ENCODE peak calls at places on chromosomes 16 and 17, in nine cellular contexts. O is mesenchymal stem cell; W is endodermal cell; X is brain microvascular endothelial cell; V is CD8-positive, alpha-beta T cell; G is BJ; J is Peyer's patch; R is CD8-positive, alpha-beta memory T cell; Z is Karpas-422. B is an unnamed sample. For H3K36me3 and H3K27me3, the result is how much of the 10 kb centered on the place peaks cover.

GRCh38 chr16:1612320-1613111 is at the start of gene CRAMP1:
- DNase-seq in R (no peak), X (peak), W (peak), O (peak), Z (peak), J (no peak), V (no peak), G (no peak), B (no peak)

GRCh38 chr16:72913551-72913950 is 134.4 kb downstream of the ZFHX3 start:
- DNase-seq in G (no peak), V (no peak), Z (no peak), J (no peak), X (no peak), W (no peak), O (no peak), R (no peak), B (no peak)

GRCh38 chr16:11273721-11274324 is 394 bp upstream of the PRM3 start:
- DNase-seq in R (no peak), G (no peak), V (no peak), J (no peak), O (peak), X (no peak), Z (no peak), W (no peak), B (peak)

GRCh38 chr17:82126479-82127314 is 28.7 kb upstream of the FASN start:
- DNase-seq in G (no peak), V (peak), X (no peak), W (no peak), J (peak), R (peak), Z (no peak), O (no peak), B (peak)

GRCh38 chr16:85231959-85232358 is 119.7 kb upstream of the CIBAR2 start:
- DNase-seq in J (no peak), V (no peak), R (no peak), X (no peak), O (no peak), W (no peak), Z (no peak), G (no peak), B (no peak)

GRCh38 chr16:931171-931570 is 39.6 kb downstream of the LMF1 start:
- DNase-seq in W (no peak), X (no peak), Z (no peak), G (no peak), O (no peak), V (no peak), J (no peak), R (no peak), B (no peak)

GRCh38 chr17:11944587-11944986 is 52.7 kb downstream of the ZNF18 start:
- DNase-seq in J (no peak), Z (no peak), G (no peak), R (no peak), V (no peak), O (no peak), W (no peak), X (no peak), B (no peak)

GRCh38 chr16:86066755-86067154 is 167.8 kb downstream of the IRF8 start:
- DNase-seq in W (no peak), Z (no peak), X (no peak), R (no peak), V (no peak), O (no peak), G (no peak), J (no peak), B (no peak)

GRCh38 chr16:19071811-19072777 is 4.7 kb downstream of the COQ7 start:
- DNase-seq in V (peak), J (peak), Z (peak), X (peak), G (no peak), R (peak), W (peak), O (peak), B (peak)

GRCh38 chr17:28372945-28373274 is 1.4 kb downstream of the SARM1 start:
- DNase-seq in Z (peak), R (no peak), V (no peak), W (no peak), J (no peak), X (no peak), G (no peak), O (no peak), B (no peak)

GRCh38 chr16:9666834-9667480 is 515.3 kb downstream of the GRIN2A start:
- DNase-seq in Z (no peak), X (no peak), W (no peak), O (no peak), V (no peak), G (no peak), R (no peak), J (no peak), B (no peak)

GRCh38 chr16:16042076-16042475 is 92.7 kb downstream of the ABCC1 start:
- DNase-seq in O (peak), J (no peak), W (no peak), Z (no peak), V (no peak), X (peak), R (no peak), G (peak), B (no peak)

GRCh38 chr17:63452091-63452978 is 6.2 kb upstream of the CYB561 start:
- DNase-seq in G (no peak), Z (no peak), J (no peak), V (no peak), X (no peak), R (no peak), W (no peak), O (no peak), B (peak)

GRCh38 chr16:80006175-80006895 is 405.8 kb upstream of the MAF start:
- DNase-seq in J (no peak), R (no peak), W (no peak), Z (no peak), X (peak), V (no peak), O (peak), G (no peak), B (no peak)

GRCh38 chr17:27810902-27811557 is 10.7 kb upstream of the NOS2 start:
- DNase-seq in X (no peak), G (no peak), V (no peak), J (no peak), R (no peak), O (peak), W (no peak), Z (no peak), B (no peak)

GRCh38 chr16:89918453-89919347 is at the start of gene MC1R:
- DNase-seq in X (peak), W (peak), G (no peak), O (peak), V (no peak), Z (peak), J (peak), R (no peak), B (peak)

GRCh38 chr17:50221500-50222480 is 20.4 kb upstream of the COL1A1 start:
- DNase-seq in O (peak), X (no peak), J (no peak), W (peak), R (no peak), G (no peak), Z (no peak), V (no peak), B (peak)

GRCh38 chr16:84065536-84066132 is 23.0 kb upstream of the SLC38A8 start:
- DNase-seq in Z (peak), V (no peak), W (peak), X (peak), O (peak), G (no peak), J (peak), R (no peak), B (peak)

GRCh38 chr17:17027442-17028058 is 14.7 kb upstream of the MPRIP start:
- DNase-seq in W (no peak), R (no peak), O (no peak), Z (no peak), V (no peak), J (no peak), G (no peak), X (no peak), B (no peak)

GRCh38 chr16:67022531-67023214 is 6.3 kb upstream of the CBFB start:
- DNase-seq in Z (no peak), R (no peak), V (no peak), O (no peak), W (no peak), X (peak), G (no peak), J (peak), B (no peak)

GRCh38 chr17:4204190-4204589 is 59.6 kb downstream of the ANKFY1 start:
- DNase-seq in Z (no peak), V (no peak), X (peak), J (no peak), W (no peak), G (no peak), R (no peak), O (no peak), B (no peak)

GRCh38 chr17:63309021-63309420 is 137.1 kb downstream of the CYB561 start:
- DNase-seq in G (no peak), J (no peak), O (peak), W (no peak), V (no peak), R (no peak), Z (no peak), X (no peak), B (no peak)

GRCh38 chr17:75983501-75984181 is 4.6 kb downstream of the TEN1 start:
- DNase-seq in J (no peak), W (peak), R (no peak), G (no peak), X (no peak), Z (peak), V (no peak), O (no peak), B (peak)

GRCh38 chr16:52405441-52405840 is 141.5 kb downstream of the TOX3 start:
- DNase-seq in R (no peak), O (no peak), W (no peak), G (no peak), J (no peak), V (no peak), X (no peak), Z (no peak), B (no peak)

GRCh38 chr16:4637501-4638166 is 13.0 kb downstream of the MGRN1 start:
- DNase-seq in X (no peak), O (no peak), R (no peak), W (peak), G (no peak), Z (no peak), V (no peak), J (no peak), B (no peak)

GRCh38 chr16:58306327-58306726 is 11.5 kb upstream of the PRSS54 start:
- DNase-seq in X (peak), G (no peak), V (no peak), J (peak), W (peak), R (peak), O (peak), Z (peak), B (no peak)

GRCh38 chr16:52383640-52384292 is 163.2 kb downstream of the TOX3 start:
- DNase-seq in W (no peak), V (no peak), R (no peak), Z (no peak), X (no peak), J (no peak), O (no peak), G (no peak), B (peak)

GRCh38 chr17:7058831-7059447 is 15.0 kb upstream of the SLC16A11 start:
- DNase-seq in R (no peak), X (peak), G (no peak), Z (no peak), V (no peak), J (no peak), O (peak), W (no peak), B (no peak)

GRCh38 chr17:72852267-72852945 is 240.1 kb downstream of the SLC39A11 start:
- DNase-seq in R (no peak), Z (no peak), W (peak), G (no peak), V (no peak), X (no peak), O (peak), J (no peak), B (no peak)

GRCh38 chr16:6684076-6684673 is 648.5 kb upstream of the RBFOX1 start:
- DNase-seq in O (no peak), J (no peak), Z (peak), X (peak), G (no peak), R (no peak), V (no peak), W (peak), B (peak)

GRCh38 chr16:11129378-11129781 is 126.6 kb downstream of the SOCS1 start:
- DNase-seq in X (no peak), O (peak), J (no peak), Z (no peak), G (peak), W (no peak), R (no peak), V (no peak), B (no peak)

GRCh38 chr16:87100306-87101058 is 216.7 kb downstream of the C16orf95 start:
- DNase-seq in Z (no peak), W (peak), V (no peak), G (no peak), X (no peak), J (no peak), O (no peak), R (no peak), B (no peak)

GRCh38 chr16:80330803-80331202 is 210.0 kb upstream of the DYNLRB2 start:
- DNase-seq in W (peak), G (no peak), Z (no peak), O (no peak), V (no peak), X (no peak), J (no peak), R (no peak), B (no peak)

GRCh38 chr17:72150632-72151460 is 30.0 kb downstream of the SOX9 start:
- DNase-seq in V (no peak), O (no peak), X (no peak), W (peak), R (no peak), Z (no peak), G (no peak), J (no peak), B (peak)

GRCh38 chr16:4556580-4556979 is 440 bp downstream of the C16orf96 start:
- DNase-seq in Z (peak), G (no peak), X (no peak), W (no peak), J (no peak), R (no peak), V (no peak), O (no peak), B (no peak)

GRCh38 chr17:82780981-82781893 is 29.4 kb downstream of the TBCD start:
- DNase-seq in G (no peak), R (no peak), X (no peak), O (no peak), Z (no peak), V (no peak), J (no peak), W (no peak), B (peak)

GRCh38 chr16:77330332-77331043 is 104.3 kb downstream of the ADAMTS18 start:
- DNase-seq in Z (no peak), W (peak), G (no peak), J (no peak), X (no peak), V (no peak), O (no peak), R (no peak), B (no peak)

GRCh38 chr17:64218066-64218465 is 45.0 kb downstream of the TEX2 start:
- DNase-seq in V (no peak), J (peak), R (no peak), X (no peak), G (no peak), Z (no peak), O (no peak), W (no peak), B (no peak)

DNA sequence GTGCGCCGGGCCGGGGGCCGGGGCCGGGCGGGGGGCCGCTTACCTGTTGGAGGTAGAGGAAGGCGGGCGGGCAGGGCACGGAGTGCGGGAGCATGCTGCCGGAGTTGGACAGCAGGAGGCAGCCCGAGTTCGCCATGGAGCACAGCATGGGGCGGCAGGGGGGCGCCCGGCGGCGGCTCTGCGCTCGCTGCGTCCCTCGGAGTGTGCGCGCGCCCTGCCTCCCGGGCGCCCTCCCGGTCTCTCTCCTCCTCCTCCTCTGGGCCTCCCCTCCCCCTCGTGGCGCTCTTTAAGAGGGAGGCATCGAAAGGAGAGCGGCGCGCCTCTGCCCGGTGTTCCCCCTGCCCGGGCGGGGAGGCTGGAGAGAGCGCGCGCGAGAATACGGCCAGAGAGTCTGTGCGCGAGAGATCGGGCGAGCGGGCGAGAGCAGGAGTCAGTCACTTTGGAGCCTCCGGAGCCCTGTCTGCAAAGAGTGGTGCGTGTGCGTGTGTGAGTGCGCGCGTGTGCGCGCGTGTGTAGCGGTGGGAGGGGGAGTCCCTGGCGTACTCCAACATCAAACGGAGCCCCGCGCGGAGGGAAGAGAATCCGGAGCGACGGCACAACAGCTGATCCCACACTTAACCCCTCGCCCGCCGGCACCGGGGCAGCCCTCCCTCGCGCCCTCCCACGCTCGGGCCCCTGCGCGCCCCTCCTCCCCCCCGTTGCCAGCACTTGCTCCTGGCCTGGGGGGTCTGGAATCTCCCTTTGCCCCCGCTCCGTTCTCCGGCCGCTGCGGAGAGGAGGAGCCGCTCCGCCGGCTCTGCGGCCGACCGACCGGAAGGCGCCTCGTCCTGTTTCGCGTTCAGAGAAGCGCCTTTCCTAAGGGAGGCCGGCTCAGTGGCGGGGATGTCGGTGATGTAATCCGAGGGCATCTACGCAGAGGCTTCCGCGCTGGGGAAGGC is 108.9 kb downstream of the ENGASE start:
- DNase-seq in X (no peak), Z (no peak), W (peak), G (no peak), V (no peak), J (no peak), O (peak), R (no peak), B (peak)
- H3K4me3 ChIP-seq in X (no peak), Z (no peak), W (peak), G (no peak), V (no peak), J (no peak), O (peak), R (no peak), B (peak)

DNA sequence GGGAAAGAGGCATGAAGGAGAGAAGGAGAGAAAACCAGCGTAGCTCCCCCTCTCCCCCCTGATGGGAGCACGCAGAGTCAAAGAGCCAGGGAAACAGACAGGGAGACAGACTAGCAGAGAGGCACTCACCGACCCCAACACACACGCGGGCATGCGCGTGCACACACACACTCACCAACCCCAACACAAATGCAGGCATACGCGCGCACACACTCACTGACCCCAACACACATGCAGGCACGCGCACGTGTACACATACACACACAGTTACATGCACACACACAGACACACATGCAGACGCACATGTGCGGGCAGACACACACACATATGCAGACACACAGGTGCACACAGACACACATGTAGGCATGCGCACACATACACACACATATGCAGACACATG is 4.6 kb downstream of the CACNB1 start:
- DNase-seq in G (no peak), X (no peak), R (no peak), Z (no peak), O (no peak), W (no peak), J (no peak), V (no peak), B (no peak)
- H3K36me3 ChIP-seq in G (under half), X (under half), R (under half), Z (under half), O (under half), W (under half), J (under half), V (under half), B (under half)

GRCh38 chr17:45672792-45673191 is 111.3 kb upstream of the CRHR1 start:
- DNase-seq in V (no peak), X (no peak), Z (no peak), R (no peak), W (no peak), J (no peak), O (no peak), G (no peak), B (no peak)
- H3K27me3 ChIP-seq in V (under half), X (under half), Z (under half), R (under half), W (under half), J (under half), O (under half), G (under half), B (under half)

GRCh38 chr17:2690165-2691068 is 21.1 kb downstream of the CLUH start:
- DNase-seq in G (no peak), X (no peak), Z (no peak), W (peak), O (no peak), J (peak), R (no peak), V (no peak), B (peak)
- H3K4me3 ChIP-seq in G (no peak), X (no peak), Z (no peak), W (no peak), O (no peak), J (no peak), R (no peak), V (no peak), B (no peak)